ENCODE peak calls at places on chromosomes 7 and 10, in ten cellular contexts. M is fibroblast of lung, O is spleen, C is sigmoid colon, W is LNCaP clone FGC, H is Panc1, T is brain microvascular endothelial cell, B is colonic mucosa, G is tibial artery, U is ovary. P is an unnamed sample.

GRCh38 chr10:75418287-75418686 is 13.1 kb upstream of the LRMDA start:
- DNase-seq in M (no peak), O (no peak), C (no peak), W (no peak), H (no peak), T (no peak), B (no peak), G (no peak), U (no peak), P (no peak)

GRCh38 chr7:95646350-95646749 is 50.0 kb upstream of the PDK4 start:
- DNase-seq in M (no peak), O (no peak), C (no peak), W (no peak), H (no peak), T (no peak), B (no peak), G (no peak), U (no peak), P (no peak)

GRCh38 chr10:131961047-131961776 is 20.5 kb downstream of the BNIP3 start:
- DNase-seq in M (no peak), O (peak; percentile 66), C (peak; percentile 60), W (no peak), H (no peak), T (no peak), B (no peak), G (no peak), U (no peak), P (no peak)

GRCh38 chr7:98240961-98241673 is 10.9 kb downstream of the TECPR1 start:
- DNase-seq in M (peak; percentile 21), O (no peak), C (no peak), W (no peak), H (peak; percentile 28), T (peak; percentile 47), B (peak; percentile 40), G (no peak), U (no peak), P (no peak)

GRCh38 chr10:113386005-113386404 is 166.8 kb upstream of the HABP2 start:
- DNase-seq in M (peak; percentile 40), O (no peak), C (no peak), W (no peak), H (no peak), T (peak; percentile 42), B (no peak), G (no peak), U (no peak), P (no peak)

GRCh38 chr10:101237908-101238731 is 8.9 kb upstream of the LBX1 start:
- DNase-seq in M (no peak), O (no peak), C (no peak), W (no peak), H (no peak), T (no peak), B (no peak), G (no peak), U (no peak), P (no peak)

GRCh38 chr7:76122516-76123239 is 74.8 kb downstream of the MDH2 start:
- DNase-seq in M (no peak), O (no peak), C (no peak), W (no peak), H (no peak), T (no peak), B (no peak), G (no peak), U (no peak), P (no peak)

GRCh38 chr10:16809074-16809718 is 8.0 kb downstream of the RSU1 start:
- DNase-seq in M (peak; percentile 18), O (no peak), C (no peak), W (no peak), H (no peak), T (peak; percentile 66), B (peak; percentile 38), G (no peak), U (no peak), P (no peak)

GRCh38 chr10:75395171-75395954 is 6.2 kb downstream of the ZNF503 start:
- DNase-seq in M (peak; percentile 42), O (peak; percentile 84), C (no peak), W (no peak), H (no peak), T (no peak), B (peak; percentile 65), G (peak; percentile 27), U (peak; percentile 77), P (no peak)

GRCh38 chr7:15729746-15730145 is 43.3 kb upstream of the MEOX2 start:
- DNase-seq in M (no peak), O (no peak), C (no peak), W (no peak), H (no peak), T (no peak), B (no peak), G (no peak), U (no peak), P (no peak)

GRCh38 chr10:33334839-33335549 is 527 bp upstream of the NRP1 start:
- DNase-seq in M (peak; percentile 89), O (peak; percentile 84), C (peak; percentile 90), W (peak; percentile 52), H (no peak), T (peak; percentile 84), B (peak; percentile 71), G (peak; percentile 77), U (peak; percentile 82), P (no peak)

GRCh38 chr7:35519971-35520809 is 174.7 kb downstream of the HERPUD2 start:
- DNase-seq in M (peak; percentile 41), O (no peak), C (peak; percentile 79), W (peak; percentile 45), H (peak; percentile 60), T (peak; percentile 42), B (peak; percentile 63), G (peak; percentile 73), U (peak; percentile 64), P (peak; percentile 10)

DNA sequence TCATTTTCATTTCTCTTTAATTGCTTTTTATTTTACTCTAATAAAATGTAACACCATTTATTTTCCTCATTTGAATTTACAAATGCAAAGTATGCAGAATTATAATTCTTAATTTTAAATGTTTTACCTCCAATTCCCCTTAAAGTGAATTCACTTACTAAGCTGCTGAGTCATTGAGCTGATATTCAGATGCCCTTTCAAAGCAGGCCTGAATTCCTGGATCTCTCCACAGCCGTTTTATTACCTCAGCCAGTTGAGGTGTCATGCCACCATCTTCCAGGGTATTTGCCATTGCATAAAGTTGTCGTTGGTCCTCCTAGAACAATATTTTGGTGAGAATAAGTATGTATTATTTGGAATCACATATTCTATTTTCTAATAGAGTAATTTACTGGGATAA is 33.2 kb downstream of the GNAT3 start:
- DNase-seq in M (peak; percentile 82), O (no peak), C (no peak), W (no peak), H (no peak), T (peak; percentile 65), B (no peak), G (no peak), U (no peak), P (peak; percentile 33)
- TF ChIP-seq CTCF in M (no peak), O (no peak), C (no peak), W (no peak), H (no peak), T (no peak), B (no peak), G (no peak), U (no peak), P (no peak)

GRCh38 chr7:45032421-45032820 is 32.4 kb downstream of the CCM2 start:
- DNase-seq in M (no peak), O (no peak), C (no peak), W (no peak), H (no peak), T (no peak), B (no peak), G (no peak), U (no peak), P (no peak)
- H3K4me3 ChIP-seq in M (no peak overlapping the region), O (no peak overlapping the region), C (no peak overlapping the region), W (no peak overlapping the region), H (no peak overlapping the region), T (no peak overlapping the region), B (no peak overlapping the region), G (no peak overlapping the region), U (no peak overlapping the region), P (no peak overlapping the region)

GRCh38 chr10:103057980-103058568 is 135.0 kb downstream of the NT5C2 start:
- DNase-seq in M (no peak), O (no peak), C (no peak), W (no peak), H (no peak), T (no peak), B (no peak), G (no peak), U (no peak), P (no peak)

GRCh38 chr10:103067951-103068350 is 125.1 kb downstream of the NT5C2 start:
- DNase-seq in M (no peak), O (no peak), C (no peak), W (no peak), H (no peak), T (no peak), B (no peak), G (no peak), U (no peak), P (no peak)

GRCh38 chr10:103066141-103067098 is 126.7 kb downstream of the NT5C2 start:
- DNase-seq in M (no peak), O (no peak), C (no peak), W (no peak), H (no peak), T (no peak), B (no peak), G (no peak), U (no peak), P (no peak)

GRCh38 chr10:103067484-103067883 is 125.6 kb downstream of the NT5C2 start:
- DNase-seq in M (no peak), O (no peak), C (no peak), W (no peak), H (no peak), T (no peak), B (no peak), G (no peak), U (no peak), P (no peak)

GRCh38 chr10:103062854-103063642 is 130.0 kb downstream of the NT5C2 start:
- DNase-seq in M (no peak), O (no peak), C (no peak), W (peak; percentile 8), H (no peak), T (no peak), B (no peak), G (no peak), U (no peak), P (no peak)
- TF ChIP-seq CTCF in M (no peak), O (no peak), C (no peak), W (peak; percentile 57), H (peak; percentile 57), T (peak; percentile 37), B (no peak), G (peak; percentile 33), U (no peak), P (peak; percentile 38)

DNA sequence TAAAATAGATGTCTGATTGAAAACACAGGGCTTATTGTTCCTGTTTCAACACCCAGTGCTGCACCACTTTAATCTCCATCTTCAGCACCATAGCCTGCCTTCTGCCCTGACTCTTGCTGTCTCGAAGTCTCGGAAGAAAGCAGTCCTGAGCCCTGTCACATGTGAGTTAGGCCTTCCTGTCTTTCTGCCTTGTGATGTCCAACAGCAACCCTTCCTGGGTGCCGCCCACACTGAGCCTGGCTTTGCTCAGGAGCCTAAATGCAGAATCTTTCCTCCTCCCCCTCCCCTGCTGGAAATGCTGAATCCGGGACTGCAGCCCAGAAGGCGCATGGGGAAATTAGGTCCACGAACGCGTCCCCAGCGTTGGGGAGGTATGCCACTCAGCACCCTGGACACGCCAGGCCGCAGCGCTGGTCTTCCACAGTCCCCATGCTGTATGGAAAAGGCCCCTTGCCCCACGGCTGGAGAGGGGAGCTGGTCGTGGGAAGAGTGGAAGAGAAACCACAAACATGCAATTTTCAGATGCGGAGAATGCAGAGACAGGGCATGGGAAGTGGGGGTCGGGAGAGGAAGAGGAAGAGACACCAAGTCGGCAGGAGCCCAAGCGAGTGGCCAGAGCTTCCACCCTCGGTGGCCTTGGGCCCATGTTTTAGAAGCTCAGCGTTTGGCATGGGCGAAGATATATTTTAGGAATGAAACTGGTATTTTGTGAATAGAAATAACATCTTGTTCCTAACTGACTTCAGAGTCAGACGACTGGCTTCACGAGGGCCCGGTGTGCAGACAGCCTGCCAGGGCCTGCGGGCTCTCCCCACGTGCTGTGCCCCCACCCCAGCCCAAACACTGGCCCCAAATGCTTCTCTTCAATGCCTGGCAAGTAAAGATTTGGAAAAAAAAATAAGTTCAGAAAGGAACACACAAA is 656.1 kb upstream of the FOXK1 start:
- DNase-seq in M (no peak), O (no peak), C (peak; percentile 74), W (no peak), H (no peak), T (no peak), B (no peak), G (no peak), U (no peak), P (no peak)
- H3K4me3 ChIP-seq in M (no peak overlapping the region), O (no peak overlapping the region), C (no peak overlapping the region), W (no peak overlapping the region), H (no peak overlapping the region), T (no peak overlapping the region), B (no peak overlapping the region), G (peak overlapping the region; percentile 20), U (no peak overlapping the region), P (no peak overlapping the region)